ENCODE peak calls at places on chromosomes 4 and X, in nine cellular contexts. D, Z, X, I, M, L, P, T and S are unnamed samples.
A peak's percentile ranks its signal among the peaks of the same experiment; 100 is the strongest.

GRCh38 chr4:141311805-141312204 is 91.1 kb downstream of the ZNF330 start:
- DNase-seq in P (no peak), L (no peak), Z (no peak), I (no peak), T (no peak), X (no peak), M (no peak), D (no peak), S (no peak)

GRCh38 chrX:150200820-150201287 is 162.3 kb upstream of the MAMLD1 start:
- DNase-seq in I (peak; percentile 94), P (no peak), L (peak; percentile 65), T (peak; percentile 86), Z (peak; percentile 98), X (peak; percentile 95), D (peak; percentile 97), M (peak; percentile 61), S (peak; percentile 6)

GRCh38 chrX:374566-374965 is 12.1 kb downstream of the PPP2R3B start:
- DNase-seq in L (no peak), M (no peak), I (peak; percentile 13), D (no peak), Z (no peak), T (no peak), P (no peak), X (no peak), S (no peak)

GRCh38 chr4:119111296-119111695 is 24.3 kb upstream of the MYOZ2 start:
- DNase-seq in P (no peak), I (no peak), X (no peak), Z (no peak), L (no peak), T (no peak), D (no peak), M (no peak), S (no peak)

GRCh38 chrX:12447448-12448154 is 309.3 kb downstream of the FRMPD4 start:
- DNase-seq in L (no peak), I (peak; percentile 86), X (peak; percentile 65), T (peak; percentile 81), P (no peak), M (no peak), Z (peak; percentile 80), D (peak; percentile 13), S (no peak)

GRCh38 chrX:118780915-118781314 is 42.7 kb upstream of the ZCCHC12 start:
- DNase-seq in L (no peak), P (no peak), T (no peak), Z (peak; percentile 20), D (peak; percentile 29), I (peak; percentile 75), M (no peak), X (no peak), S (no peak)

GRCh38 chrX:108439961-108440696 is 491 bp downstream of the COL4A5 start:
- DNase-seq in M (peak; percentile 26), P (peak; percentile 67), Z (no peak), I (no peak), L (no peak), X (no peak), T (no peak), D (peak; percentile 37), S (no peak)

GRCh38 chr4:47154816-47155370 is 123.5 kb downstream of the GABRB1 start:
- DNase-seq in T (no peak), Z (no peak), X (no peak), P (no peak), M (no peak), L (no peak), D (no peak), I (no peak), S (no peak)

GRCh38 chrX:68685722-68686683 is 38.5 kb downstream of the STARD8 start:
- DNase-seq in P (peak; percentile 19), L (no peak), I (peak; percentile 91), D (peak; percentile 65), Z (no peak), X (peak; percentile 32), M (no peak), T (peak; percentile 49), S (peak; percentile 18)

GRCh38 chrX:64427787-64428186 is 32.5 kb upstream of the MTMR8 start:
- DNase-seq in X (no peak), I (no peak), P (no peak), Z (no peak), T (no peak), D (no peak), L (no peak), M (no peak), S (no peak)

GRCh38 chrX:47643926-47644325 is 6.4 kb downstream of the ELK1 start:
- DNase-seq in D (peak; percentile 72), M (no peak), L (no peak), Z (peak; percentile 9), T (no peak), X (no peak), I (peak; percentile 66), P (peak; percentile 51), S (no peak)

GRCh38 chrX:153818571-153819397 is 11.6 kb downstream of the PDZD4 start:
- DNase-seq in P (peak; percentile 70), I (no peak), D (no peak), Z (peak; percentile 24), M (no peak), X (no peak), L (no peak), T (no peak), S (peak; percentile 79)

GRCh38 chrX:155666741-155667140 is 54.0 kb upstream of the TMLHE start:
- DNase-seq in T (no peak), L (no peak), M (no peak), P (no peak), X (no peak), D (no peak), I (no peak), Z (no peak), S (no peak)

GRCh38 chr4:157992038-157992706 is 180.7 kb downstream of the GASK1B start:
- DNase-seq in Z (peak; percentile 81), M (peak; percentile 36), T (peak; percentile 54), P (peak; percentile 70), L (no peak), X (peak; percentile 75), D (peak; percentile 91), I (peak; percentile 93), S (peak; percentile 50)

GRCh38 chrX:45191383-45191782 is 9.3 kb downstream of the DIPK2B start:
- DNase-seq in X (no peak), L (no peak), P (no peak), M (no peak), D (no peak), I (no peak), Z (no peak), T (no peak), S (no peak)

GRCh38 chr4:5993063-5993745 is 25.0 kb downstream of the C4orf50 start:
- DNase-seq in M (no peak), Z (no peak), P (no peak), T (no peak), L (no peak), I (no peak), X (no peak), D (no peak), S (no peak)

GRCh38 chrX:18294893-18295292 is 59.6 kb downstream of the SCML2 start:
- DNase-seq in P (no peak), I (no peak), M (no peak), X (no peak), Z (no peak), T (no peak), L (no peak), D (no peak), S (no peak)

GRCh38 chr4:87896020-87896621 is 63.4 kb downstream of the MEPE start:
- DNase-seq in Z (peak; percentile 69), X (peak; percentile 85), P (no peak), I (peak; percentile 87), D (peak; percentile 91), L (no peak), T (no peak), M (no peak), S (no peak)

GRCh38 chrX:35622021-35622420 is 176.1 kb upstream of the MAGEB16 start:
- DNase-seq in L (no peak), T (no peak), M (no peak), I (no peak), D (no peak), X (no peak), Z (peak; percentile 11), P (no peak), S (no peak)

GRCh38 chr4:168515222-168516011 is 18.6 kb downstream of the PALLD start:
- DNase-seq in P (no peak), Z (no peak), I (peak; percentile 33), D (no peak), L (no peak), X (no peak), T (no peak), M (no peak), S (peak; percentile 54)

GRCh38 chr4:126799971-126800722 is 832.6 kb upstream of the INTU start:
- DNase-seq in Z (no peak), D (peak; percentile 61), I (peak; percentile 64), L (no peak), X (no peak), P (no peak), T (peak; percentile 21), M (no peak), S (no peak)
- TF ChIP-seq CTCF in Z (no peak), D (no peak), I (no peak), L (no peak), X (no peak), P (no peak), T (no peak), M (no peak), S (no peak)

GRCh38 chr4:11805837-11806236 is 377.1 kb upstream of the HS3ST1 start:
- DNase-seq in I (peak; percentile 86), M (no peak), P (peak; percentile 23), L (no peak), D (peak; percentile 40), Z (peak; percentile 37), X (peak; percentile 3), T (no peak), S (no peak)
- TF ChIP-seq CTCF in I (peak; percentile 85), M (peak; percentile 40), P (peak; percentile 72), L (peak; percentile 31), D (peak; percentile 51), Z (peak; percentile 61), X (peak; percentile 41), T (peak; percentile 39), S (no peak)

GRCh38 chrX:41137589-41137988 is 52.3 kb downstream of the USP9X start:
- DNase-seq in P (no peak), T (no peak), M (no peak), D (no peak), Z (peak; percentile 27), X (no peak), L (no peak), I (peak; percentile 17), S (no peak)
- TF ChIP-seq CTCF in P (peak; percentile 33), T (peak; percentile 39), M (no peak), D (peak; percentile 46), Z (peak; percentile 54), X (peak; percentile 29), L (peak; percentile 12), I (peak; percentile 35), S (peak; percentile 24)

DNA sequence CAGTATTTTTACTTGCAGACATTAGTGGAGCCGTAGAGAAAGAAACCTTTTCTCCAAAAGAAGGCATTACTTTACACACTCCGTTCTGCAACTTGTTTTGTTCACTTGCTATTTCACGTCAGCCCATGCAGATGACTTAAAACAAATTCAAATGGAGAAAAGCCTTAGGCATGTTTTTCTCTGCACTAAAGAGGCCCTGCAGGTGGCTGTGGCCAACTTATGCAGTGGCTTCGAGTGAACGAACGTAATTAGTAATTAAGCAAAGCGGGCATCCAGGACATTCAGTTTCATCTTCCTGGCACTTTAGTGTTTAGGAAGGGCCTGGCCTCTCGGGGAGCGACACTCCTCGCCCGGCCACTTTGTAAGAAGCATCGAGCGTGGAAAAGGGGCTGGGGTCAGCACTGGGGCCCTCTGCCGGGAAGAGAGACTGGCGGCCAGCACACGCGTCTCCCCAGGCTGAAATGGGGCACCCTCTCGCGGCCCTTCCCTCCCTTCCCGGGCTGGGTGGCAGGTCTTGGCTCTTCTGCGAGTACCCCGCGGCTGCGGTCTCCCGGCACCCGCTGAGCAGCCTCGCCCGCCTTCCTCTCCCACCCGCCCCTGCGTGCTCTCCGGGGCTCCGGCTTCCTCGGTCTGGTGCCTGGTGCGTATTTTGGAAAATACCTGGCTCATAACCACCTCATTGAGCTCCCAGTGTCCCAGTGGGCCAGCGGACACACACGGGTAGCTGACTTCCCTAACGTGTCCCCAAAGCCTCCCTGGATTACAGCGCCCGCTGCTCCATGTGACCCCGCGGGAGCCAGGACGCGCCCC is 706 bp upstream of the CYP4V2 start:
- DNase-seq in X (no peak), D (peak; percentile 27), T (no peak), L (peak; percentile 38), I (peak; percentile 14), P (peak; percentile 60), Z (no peak), M (no peak), S (peak; percentile 24)
- TF ChIP-seq CTCF in X (peak; percentile 8), D (peak; percentile 8), T (peak; percentile 1), L (peak; percentile 13), I (peak; percentile 1), P (peak; percentile 7), Z (no peak), M (no peak), S (peak; percentile 1)